ENCODE peak calls at places on chromosomes 5 and 9, in four cellular contexts. E, L, I and C are unnamed samples.

GRCh38 chr9:97557606-97558095 is 56.2 kb downstream of the TMOD1 start:
- DNase-seq in E (no peak), L (no peak), I (peak), C (no peak)

GRCh38 chr9:114212841-114213240 is 57.5 kb downstream of the COL27A1 start:
- DNase-seq in E (no peak), L (no peak), I (no peak), C (no peak)

GRCh38 chr5:75675779-75676178 is 41.5 kb downstream of the POC5 start:
- DNase-seq in E (no peak), L (no peak), I (no peak), C (no peak)

GRCh38 chr5:38148021-38148625 is 110.2 kb upstream of the EGFLAM start:
- DNase-seq in E (no peak), L (no peak), I (no peak), C (no peak)

GRCh38 chr9:96386157-96386556 is 2.6 kb upstream of the SLC35D2 start:
- DNase-seq in E (no peak), L (no peak), I (no peak), C (no peak)

GRCh38 chr9:95048225-95049087 is 269.1 kb downstream of the FANCC start:
- DNase-seq in E (peak), L (peak), I (peak), C (no peak)

GRCh38 chr9:75238311-75238976 is 150.1 kb downstream of the OSTF1 start:
- DNase-seq in E (peak), L (no peak), I (no peak), C (no peak)

GRCh38 chr9:106535439-106535838 is 327.5 kb upstream of the ZNF462 start:
- DNase-seq in E (no peak), L (no peak), I (no peak), C (no peak)

GRCh38 chr5:139494832-139495231 is 12.3 kb upstream of the STING1 start:
- DNase-seq in E (no peak), L (no peak), I (no peak), C (no peak)

GRCh38 chr5:68272289-68272688 is 56.7 kb downstream of the PIK3R1 start:
- DNase-seq in E (no peak), L (no peak), I (no peak), C (no peak)

GRCh38 chr9:94821098-94821930 is 94.8 kb downstream of the AOPEP start:
- DNase-seq in E (no peak), L (no peak), I (no peak), C (no peak)

GRCh38 chr5:88674262-88675158 is 208.5 kb downstream of the MEF2C start:
- DNase-seq in E (no peak), L (no peak), I (no peak), C (no peak)

GRCh38 chr5:96913233-96913632 is 22.6 kb upstream of the LNPEP start:
- DNase-seq in E (no peak), L (no peak), I (no peak), C (no peak)

GRCh38 chr9:29740518-29740917 is 2167.2 kb upstream of the C9orf72 start:
- DNase-seq in E (no peak), L (no peak), I (no peak), C (no peak)

GRCh38 chr5:56601641-56602071 is 213.7 kb upstream of the MAP3K1 start:
- DNase-seq in E (no peak), L (no peak), I (no peak), C (no peak)

GRCh38 chr5:95086932-95087818 is 197.7 kb downstream of the MCTP1 start:
- DNase-seq in E (no peak), L (no peak), I (no peak), C (no peak)

GRCh38 chr5:126098330-126099017 is 324.7 kb upstream of the GRAMD2B start:
- DNase-seq in E (no peak), L (no peak), I (no peak), C (no peak)

GRCh38 chr5:176413255-176413565 is 3.1 kb downstream of the CLTB start:
- DNase-seq in E (no peak), L (no peak), I (no peak), C (no peak)